ENCODE peak calls at places on chromosomes 1 and 21, in eight cellular contexts. D is AG04450; E is MV-4-11; Q is upper lobe of right lung; P is CD8-positive, alpha-beta T cell; G is kidney tubule cell; A is HEK293T; K is HCT116. W is an unnamed sample.

GRCh38 chr1:7478797-7479499 is 292.1 kb upstream of the VAMP3 start:
- DNase-seq in D (peak; percentile 99), P (no peak), K (no peak), A (no peak), G (peak; percentile 46), E (no peak), Q (peak; percentile 92), W (no peak)

GRCh38 chr1:16125483-16125882 is 30.4 kb downstream of the EPHA2 start:
- DNase-seq in A (no peak), P (no peak), G (no peak), K (no peak), E (no peak), D (no peak), Q (no peak), W (no peak)

GRCh38 chr1:209630383-209631219 is 21.6 kb downstream of the LAMB3 start:
- DNase-seq in K (no peak), E (no peak), D (no peak), G (no peak), A (no peak), P (no peak), Q (no peak), W (no peak)

GRCh38 chr1:5253036-5253435 is 598.6 kb downstream of the AJAP1 start:
- DNase-seq in K (no peak), E (no peak), P (no peak), A (no peak), D (no peak), G (no peak), Q (no peak), W (no peak)

GRCh38 chr1:8987881-8988617 is 38.2 kb downstream of the SLC2A7 start:
- DNase-seq in Q (peak; percentile 74), A (peak; percentile 74), K (no peak), D (no peak), G (peak; percentile 42), P (peak; percentile 74), E (peak; percentile 7), W (no peak)

GRCh38 chr1:232247669-232248068 is 382.3 kb downstream of the SIPA1L2 start:
- DNase-seq in A (no peak), P (no peak), G (no peak), E (no peak), Q (no peak), K (no peak), D (no peak), W (no peak)

GRCh38 chr1:114581335-114582287 is at the start of gene BCAS2:
- DNase-seq in G (peak; percentile 98), E (peak; percentile 98), P (peak; percentile 95), Q (peak; percentile 96), A (peak; percentile 95), K (peak; percentile 98), D (peak; percentile 95), W (peak; percentile 83)

GRCh38 chr21:28086861-28087581 is 905.7 kb downstream of the LTN1 start:
- DNase-seq in P (no peak), K (no peak), D (no peak), A (no peak), Q (no peak), G (no peak), E (no peak), W (no peak)

GRCh38 chr21:29771491-29772066 is 168.2 kb downstream of the GRIK1 start:
- DNase-seq in D (no peak), E (no peak), Q (no peak), K (no peak), A (no peak), G (peak; percentile 82), P (no peak), W (no peak)

GRCh38 chr1:43563779-43564616 is 33.3 kb downstream of the PTPRF start:
- DNase-seq in K (no peak), E (no peak), Q (no peak), G (no peak), P (no peak), D (no peak), A (no peak), W (no peak)

GRCh38 chr1:19945914-19946313 is 22.5 kb upstream of the PLA2G2E start:
- DNase-seq in G (no peak), D (no peak), P (no peak), A (no peak), K (no peak), E (no peak), Q (no peak), W (no peak)

GRCh38 chr1:180360333-180361075 is 130.4 kb downstream of the LHX4 start:
- DNase-seq in G (no peak), A (no peak), Q (no peak), D (no peak), P (no peak), E (no peak), K (no peak), W (no peak)

GRCh38 chr21:38631171-38631570 is 132.9 kb upstream of the ERG start:
- DNase-seq in G (no peak), E (peak; percentile 32), A (no peak), Q (no peak), P (no peak), K (no peak), D (no peak), W (no peak)

GRCh38 chr1:205925730-205926129 is 17.5 kb downstream of the SLC26A9 start:
- DNase-seq in P (no peak), Q (no peak), A (no peak), D (no peak), G (peak; percentile 72), E (peak; percentile 69), K (no peak), W (no peak)

GRCh38 chr1:241485554-241485992 is 34.0 kb downstream of the FH start:
- DNase-seq in K (peak; percentile 12), D (no peak), P (no peak), G (peak; percentile 36), A (no peak), E (no peak), Q (no peak), W (no peak)

GRCh38 chr1:3054474-3054873 is 14.5 kb upstream of the PRDM16 start:
- DNase-seq in Q (peak; percentile 55), E (no peak), A (no peak), P (no peak), D (no peak), G (no peak), K (no peak), W (no peak)

GRCh38 chr1:219498666-219499065 is 114.2 kb downstream of the ZC3H11B start:
- DNase-seq in G (no peak), D (no peak), K (no peak), P (no peak), A (no peak), Q (no peak), E (peak; percentile 78), W (no peak)

W was measured in HuH-7.5.